ENCODE peak calls at places on chromosomes 11 and 22, in five cellular contexts. X is A549, J is uterus, Z is right lobe of liver, I is testis. F is an unnamed sample.

GRCh38 chr11:11980200-11980599 is 28.2 kb downstream of the DKK3 start:
- DNase-seq in X (no peak), J (no peak), Z (no peak), I (no peak), F (no peak)

GRCh38 chr22:35837328-35837727 is 119.7 kb downstream of the APOL5 start:
- DNase-seq in X (no peak), J (no peak), Z (no peak), I (no peak), F (no peak)

GRCh38 chr22:49754674-49755590 is 72.7 kb downstream of the BRD1 start:
- DNase-seq in X (no peak), J (no peak), Z (no peak), I (no peak), F (no peak)

GRCh38 chr11:6320411-6321207 is at the start of gene CAVIN3:
- DNase-seq in X (peak; percentile 23), J (peak; percentile 89), Z (peak; percentile 70), I (peak; percentile 82), F (no peak)

GRCh38 chr11:93080146-93080759 is 110.8 kb downstream of the MTNR1B start:
- DNase-seq in X (no peak), J (no peak), Z (no peak), I (no peak), F (no peak)

GRCh38 chr11:62713343-62713742 is 5.9 kb downstream of the GNG3 start:
- DNase-seq in X (peak; percentile 52), J (no peak), Z (peak; percentile 80), I (no peak), F (no peak)

GRCh38 chr11:130947481-130947880 is 31.2 kb upstream of the SNX19 start:
- DNase-seq in X (no peak), J (no peak), Z (no peak), I (no peak), F (no peak)

GRCh38 chr11:95877288-95877687 is 46.6 kb downstream of the MTMR2 start:
- DNase-seq in X (no peak), J (no peak), Z (no peak), I (no peak), F (no peak)

GRCh38 chr11:68505596-68505995 is 45.0 kb downstream of the PPP6R3 start:
- DNase-seq in X (no peak), J (no peak), Z (no peak), I (no peak), F (no peak)

GRCh38 chr22:47215851-47216250 is 453.4 kb downstream of the TBC1D22A start:
- DNase-seq in X (no peak), J (no peak), Z (no peak), I (no peak), F (no peak)

GRCh38 chr11:16612801-16613400 is 125.5 kb upstream of the C11orf58 start:
- DNase-seq in X (no peak), J (no peak), Z (no peak), I (no peak), F (no peak)
- H3K4me3 ChIP-seq in X (peak overlapping the region; percentile 49), J (peak overlapping the region; percentile 5), Z (peak overlapping the region; percentile 30), I (peak overlapping the region; percentile 36), F (peak overlapping the region; percentile 54)

DNA sequence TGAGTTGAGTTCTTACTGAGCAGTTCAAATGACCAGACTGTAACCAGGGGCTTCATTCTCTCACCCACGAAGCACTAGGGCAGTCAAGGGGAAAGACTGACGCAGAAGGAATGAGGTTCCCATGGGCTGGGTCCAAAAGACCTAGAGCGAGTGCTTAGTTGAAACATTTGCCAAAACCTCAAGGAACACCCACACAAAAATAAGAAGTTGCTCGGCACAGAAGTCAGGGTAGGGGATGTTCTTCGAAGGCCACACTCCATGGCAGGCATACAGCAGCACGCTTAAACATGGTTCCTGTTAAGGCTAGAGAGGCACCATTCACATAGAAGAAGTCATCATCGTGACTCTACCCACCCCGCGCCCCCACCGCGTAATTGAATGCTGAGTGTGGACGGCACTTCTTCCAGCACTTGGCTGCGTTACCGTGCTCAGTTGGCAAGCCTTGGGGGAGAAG is 52.9 kb downstream of the TIMP3 start:
- DNase-seq in X (no peak), J (no peak), Z (no peak), I (peak; percentile 38), F (no peak)
- H3K4me1 ChIP-seq in X (no peaks in the 10 kb centered on the region), J (peaks cover 26% of the 10 kb centered on the region), Z (no peaks in the 10 kb centered on the region), I (peaks cover 48% of the 10 kb centered on the region), F (peaks cover 23% of the 10 kb centered on the region)

GRCh38 chr11:79950741-79951140 is 509.9 kb upstream of the TENM4 start:
- DNase-seq in X (no peak), J (no peak), Z (no peak), I (no peak), F (no peak)

GRCh38 chr11:79950172-79950571 is 509.3 kb upstream of the TENM4 start:
- DNase-seq in X (no peak), J (no peak), Z (no peak), I (no peak), F (no peak)

GRCh38 chr11:79956061-79956460 is 515.2 kb upstream of the TENM4 start:
- DNase-seq in X (no peak), J (no peak), Z (no peak), I (no peak), F (no peak)

GRCh38 chr11:79949574-79949973 is 508.7 kb upstream of the TENM4 start:
- DNase-seq in X (no peak), J (no peak), Z (no peak), I (no peak), F (no peak)

GRCh38 chr11:79953629-79954028 is 512.8 kb upstream of the TENM4 start:
- DNase-seq in X (no peak), J (no peak), Z (no peak), I (no peak), F (no peak)
- TF ChIP-seq CTCF in X (no peak), J (no peak), Z (no peak), I (no peak), F (peak; percentile 2)

GRCh38 chr22:38981005-38981658 is 1.0 kb upstream of the APOBEC3B start:
- DNase-seq in X (no peak), J (peak; percentile 55), Z (peak; percentile 37), I (peak; percentile 55), F (peak; percentile 54)

GRCh38 chr22:38984224-38984623 is 2.1 kb downstream of the APOBEC3B start:
- DNase-seq in X (no peak), J (no peak), Z (no peak), I (no peak), F (no peak)

GRCh38 chr22:38986629-38987028 is 4.5 kb downstream of the APOBEC3B start:
- DNase-seq in X (no peak), J (no peak), Z (peak; percentile 22), I (no peak), F (no peak)

GRCh38 chr22:38981659-38982007 is 514 bp upstream of the APOBEC3B start:
- DNase-seq in X (no peak), J (no peak), Z (peak; percentile 52), I (no peak), F (no peak)

GRCh38 chr22:38982008-38982927 is at the start of gene APOBEC3B:
- DNase-seq in X (peak; percentile 85), J (peak; percentile 88), Z (peak; percentile 84), I (peak; percentile 94), F (peak; percentile 64)
- H3K4me3 ChIP-seq in X (peak within 1 kb of the TSS; percentile 45), J (no peak within 1 kb of the TSS), Z (no peak within 1 kb of the TSS), I (peak within 1 kb of the TSS; percentile 15), F (peak within 1 kb of the TSS; percentile 24)

GRCh38 chr22:28900379-28900778 is 17.0 kb downstream of the ZNRF3 start:
- DNase-seq in X (no peak), J (no peak), Z (no peak), I (no peak), F (no peak)
- H3K4me1 ChIP-seq in X (peaks cover 32% of the 10 kb centered on the region), J (peaks cover 11% of the 10 kb centered on the region), Z (no peaks in the 10 kb centered on the region), I (peaks cover 32% of the 10 kb centered on the region), F (peaks cover 6% of the 10 kb centered on the region)

GRCh38 chr22:38261478-38261803 is 11.4 kb downstream of the TMEM184B start:
- DNase-seq in X (no peak), J (no peak), Z (no peak), I (no peak), F (no peak)

GRCh38 chr22:38262051-38262795 is 10.6 kb downstream of the TMEM184B start:
- DNase-seq in X (no peak), J (peak; percentile 70), Z (peak; percentile 76), I (no peak), F (peak; percentile 51)

GRCh38 chr22:38258895-38259294 is 13.9 kb downstream of the TMEM184B start:
- DNase-seq in X (no peak), J (peak; percentile 82), Z (no peak), I (peak; percentile 42), F (no peak)

GRCh38 chr22:38259370-38259769 is 13.4 kb downstream of the TMEM184B start:
- DNase-seq in X (no peak), J (no peak), Z (no peak), I (no peak), F (no peak)

DNA sequence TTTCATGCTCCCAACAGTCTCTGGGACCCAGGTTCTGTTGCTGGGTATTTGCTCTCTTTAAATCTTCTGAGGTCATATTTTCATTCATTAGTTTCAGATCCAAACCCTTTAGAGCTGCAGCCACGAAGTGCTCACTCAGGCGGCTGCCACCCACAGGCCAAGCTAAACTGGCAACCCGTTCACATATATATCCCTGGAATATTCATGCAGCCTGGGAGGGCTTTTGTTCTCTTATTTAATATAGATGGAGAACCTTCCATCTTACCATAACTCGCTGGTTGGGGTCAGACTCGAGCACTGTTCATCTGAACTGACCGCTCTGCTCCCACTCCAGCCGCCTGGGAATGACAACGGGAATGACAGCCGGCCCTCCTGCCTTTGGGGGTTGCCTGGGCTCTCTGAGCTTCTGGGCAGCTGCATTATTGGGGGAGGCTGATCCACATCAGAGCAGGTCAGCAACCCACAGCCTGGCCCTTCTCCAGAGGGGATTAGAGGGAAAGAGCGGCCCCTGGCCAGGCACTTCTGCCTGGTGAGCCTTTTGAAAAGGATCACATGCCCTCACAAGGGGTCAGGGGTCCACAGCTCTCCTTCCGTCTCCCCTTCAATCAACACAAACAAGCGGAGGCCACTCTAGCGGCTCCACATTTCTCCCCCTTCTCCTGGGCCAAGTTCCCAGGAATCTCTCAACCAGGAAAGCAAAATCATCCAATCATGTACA is 11.9 kb downstream of the TMEM184B start:
- DNase-seq in X (no peak), J (no peak), Z (no peak), I (no peak), F (no peak)
- TF ChIP-seq CTCF in X (no peak), J (no peak), Z (no peak), I (no peak), F (no peak)

GRCh38 chr11:9462172-9462799 is 1.5 kb downstream of the ZNF143 start:
- DNase-seq in X (no peak), J (no peak), Z (no peak), I (no peak), F (no peak)
- H3K4me3 ChIP-seq in X (peak overlapping the region; percentile 83), J (no peak overlapping the region), Z (peak overlapping the region; percentile 77), I (peak overlapping the region; percentile 94), F (peak overlapping the region; percentile 77)